ENCODE peak calls at places on chromosomes 3 and 15, in nine cellular contexts. D is esophagus squamous epithelium, I is spleen, R is PC-3, U is HL-60, W is HepG2, P is transverse colon, S is GM06990, Y is thyroid gland. B is an unnamed sample.

GRCh38 chr15:48025118-48025517 is 95.7 kb upstream of the SLC24A5 start:
- DNase-seq in D (no peak), I (no peak), R (peak; percentile 14), U (no peak), W (no peak), P (no peak), S (no peak), Y (no peak), B (no peak)

GRCh38 chr3:100045696-100046095 is 68.6 kb downstream of the FILIP1L start:
- DNase-seq in D (peak; percentile 1), I (no peak), R (peak; percentile 14), U (no peak), W (no peak), P (peak; percentile 56), S (no peak), Y (no peak), B (no peak)

GRCh38 chr3:119810018-119810435 is 28.1 kb downstream of the NR1I2 start:
- DNase-seq in D (peak; percentile 10), I (peak; percentile 89), R (no peak), U (peak; percentile 48), W (no peak), P (peak; percentile 15), S (peak; percentile 80), Y (peak; percentile 42), B (no peak)

GRCh38 chr3:172142074-172143059 is 103.0 kb downstream of the FNDC3B start:
- DNase-seq in D (no peak), I (no peak), R (peak; percentile 85), U (no peak), W (no peak), P (no peak), S (peak; percentile 63), Y (no peak), B (peak; percentile 49)

GRCh38 chr3:124532071-124532470 is 198.2 kb upstream of the UMPS start:
- DNase-seq in D (no peak), I (no peak), R (no peak), U (no peak), W (no peak), P (no peak), S (no peak), Y (no peak), B (no peak)

GRCh38 chr3:151837057-151837456 is 23.1 kb downstream of the AADAC start:
- DNase-seq in D (no peak), I (no peak), R (peak; percentile 85), U (peak; percentile 53), W (no peak), P (no peak), S (no peak), Y (no peak), B (peak; percentile 80)

GRCh38 chr3:124658270-124658669 is 72.0 kb upstream of the UMPS start:
- DNase-seq in D (no peak), I (no peak), R (no peak), U (no peak), W (no peak), P (no peak), S (no peak), Y (no peak), B (no peak)

GRCh38 chr3:20028846-20029430 is 11.3 kb upstream of the KAT2B start:
- DNase-seq in D (no peak), I (no peak), R (no peak), U (no peak), W (no peak), P (no peak), S (no peak), Y (no peak), B (no peak)

GRCh38 chr3:138861755-138862333 is 27.1 kb upstream of the PIK3CB start:
- DNase-seq in D (no peak), I (peak; percentile 34), R (no peak), U (no peak), W (no peak), P (no peak), S (no peak), Y (no peak), B (peak; percentile 19)

GRCh38 chr3:195030791-195031321 is 240.1 kb downstream of the XXYLT1 start:
- DNase-seq in D (no peak), I (no peak), R (peak; percentile 94), U (no peak), W (peak; percentile 74), P (no peak), S (no peak), Y (no peak), B (no peak)

GRCh38 chr15:62847900-62848489 is 194.6 kb upstream of the TPM1 start:
- DNase-seq in D (no peak), I (no peak), R (peak; percentile 74), U (peak; percentile 50), W (peak; percentile 44), P (peak; percentile 83), S (no peak), Y (peak; percentile 35), B (no peak)

GRCh38 chr3:184426691-184427141 is 46.9 kb downstream of the CHRD start:
- DNase-seq in D (no peak), I (no peak), R (peak; percentile 59), U (no peak), W (no peak), P (no peak), S (no peak), Y (no peak), B (no peak)

GRCh38 chr15:92123848-92124631 is 269.6 kb upstream of the ST8SIA2 start:
- DNase-seq in D (no peak), I (no peak), R (no peak), U (no peak), W (no peak), P (no peak), S (no peak), Y (no peak), B (no peak)

GRCh38 chr3:23485922-23486321 is 282.8 kb downstream of the UBE2E2 start:
- DNase-seq in D (no peak), I (peak; percentile 62), R (no peak), U (no peak), W (no peak), P (no peak), S (no peak), Y (no peak), B (no peak)

GRCh38 chr15:80152896-80153876 is at the start of gene FAH:
- DNase-seq in D (no peak), I (peak; percentile 82), R (peak; percentile 41), U (peak; percentile 68), W (peak; percentile 30), P (peak; percentile 36), S (peak; percentile 84), Y (peak; percentile 79), B (no peak)

GRCh38 chr15:58221591-58222241 is 83.5 kb downstream of the AQP9 start:
- DNase-seq in D (no peak), I (no peak), R (peak; percentile 50), U (peak; percentile 36), W (peak; percentile 27), P (peak; percentile 18), S (no peak), Y (no peak), B (no peak)

GRCh38 chr3:157110761-157111238 is 49.1 kb downstream of the CCNL1 start:
- DNase-seq in D (no peak), I (no peak), R (no peak), U (no peak), W (no peak), P (no peak), S (no peak), Y (no peak), B (no peak)

GRCh38 chr15:64842099-64842940 is 605 bp downstream of the PLEKHO2 start:
- DNase-seq in D (no peak), I (no peak), R (peak; percentile 7), U (peak; percentile 25), W (no peak), P (no peak), S (no peak), Y (peak; percentile 45), B (no peak)

GRCh38 chr3:107523361-107524213 is 825 bp downstream of the BBX start:
- DNase-seq in D (peak; percentile 52), I (peak; percentile 93), R (peak; percentile 43), U (peak; percentile 50), W (peak; percentile 5), P (peak; percentile 61), S (peak; percentile 73), Y (peak; percentile 71), B (no peak)

GRCh38 chr15:45714501-45715488 is 80.0 kb downstream of the SQOR start:
- DNase-seq in D (no peak), I (no peak), R (peak; percentile 74), U (peak; percentile 64), W (peak; percentile 51), P (peak; percentile 65), S (no peak), Y (peak; percentile 60), B (no peak)

GRCh38 chr15:45719490-45719889 is 84.7 kb downstream of the SQOR start:
- DNase-seq in D (no peak), I (no peak), R (no peak), U (no peak), W (no peak), P (no peak), S (no peak), Y (no peak), B (no peak)

GRCh38 chr15:45710657-45711056 is 75.8 kb downstream of the SQOR start:
- DNase-seq in D (no peak), I (no peak), R (no peak), U (no peak), W (no peak), P (peak; percentile 22), S (no peak), Y (no peak), B (no peak)

GRCh38 chr15:45720183-45720582 is 85.4 kb downstream of the SQOR start:
- DNase-seq in D (no peak), I (no peak), R (no peak), U (no peak), W (no peak), P (no peak), S (no peak), Y (no peak), B (no peak)

GRCh38 chr15:45715528-45715927 is 80.7 kb downstream of the SQOR start:
- DNase-seq in D (no peak), I (no peak), R (peak; percentile 30), U (no peak), W (no peak), P (no peak), S (no peak), Y (no peak), B (no peak)
- TF ChIP-seq CTCF in D (no peak), I (peak; percentile 22), R (peak; percentile 36), U (peak; percentile 10), W (peak; percentile 24), P (no peak), S (peak; percentile 44), Y (no peak), B (peak; percentile 29)

GRCh38 chr15:50096158-50096821 is 22.7 kb downstream of the ATP8B4 start:
- DNase-seq in D (no peak), I (no peak), R (no peak), U (no peak), W (no peak), P (no peak), S (no peak), Y (no peak), B (no peak)
- H3K4me3 ChIP-seq in D (no peak overlapping the region), I (no peak overlapping the region), R (no peak overlapping the region), U (no peak overlapping the region), W (no peak overlapping the region), P (no peak overlapping the region), S (no peak overlapping the region), Y (no peak overlapping the region), B (no peak overlapping the region)

GRCh38 chr15:81379269-81379668 is 5.3 kb upstream of the TMC3 start:
- DNase-seq in D (no peak), I (no peak), R (no peak), U (no peak), W (no peak), P (no peak), S (no peak), Y (no peak), B (no peak)
- H3K27me3 ChIP-seq in D (no peaks in the 10 kb centered on the region), I (no peaks in the 10 kb centered on the region), R (peaks cover 40% of the 10 kb centered on the region), U (peaks cover 2% of the 10 kb centered on the region), W (no peaks in the 10 kb centered on the region), P (no peaks in the 10 kb centered on the region), S (no peaks in the 10 kb centered on the region), Y (no peaks in the 10 kb centered on the region), B (no peaks in the 10 kb centered on the region)

GRCh38 chr3:2819571-2819970 is 290.6 kb downstream of the IL5RA start:
- DNase-seq in D (no peak), I (no peak), R (no peak), U (no peak), W (no peak), P (no peak), S (no peak), Y (no peak), B (no peak)
- TF ChIP-seq CTCF in D (no peak), I (no peak), R (no peak), U (no peak), W (no peak), P (no peak), S (no peak), Y (no peak), B (no peak)

B was measured in kidney epithelial cell.